ENCODE peak calls at places on chromosomes 6 and 20, in nine cellular contexts. S, G, T, Y, N, R, J, M and P are unnamed samples.
A peak's percentile ranks its signal among the peaks of the same experiment; 100 is the strongest.

GRCh38 chr20:63096681-63097335 is 90.0 kb upstream of the BHLHE23 start:
- DNase-seq in S (no peak), G (no peak), T (peak; percentile 7), Y (no peak), N (peak; percentile 16), R (no peak), J (no peak), M (no peak), P (no peak)

GRCh38 chr20:10093087-10093591 is 58.4 kb downstream of the ANKEF1 start:
- DNase-seq in S (peak; percentile 87), G (peak; percentile 3), T (no peak), Y (peak; percentile 47), N (peak; percentile 19), R (no peak), J (peak; percentile 45), M (no peak), P (no peak)

GRCh38 chr20:62402456-62402855 is 4.6 kb downstream of the CABLES2 start:
- DNase-seq in S (no peak), G (no peak), T (no peak), Y (no peak), N (no peak), R (no peak), J (no peak), M (no peak), P (no peak)

GRCh38 chr20:25336561-25337422 is 53.8 kb downstream of the ABHD12 start:
- DNase-seq in S (peak; percentile 81), G (no peak), T (no peak), Y (no peak), N (no peak), R (no peak), J (peak; percentile 53), M (no peak), P (no peak)

GRCh38 chr6:128723667-128724066 is 159.3 kb upstream of the LAMA2 start:
- DNase-seq in S (peak; percentile 85), G (no peak), T (no peak), Y (no peak), N (no peak), R (no peak), J (peak; percentile 15), M (no peak), P (no peak)

GRCh38 chr6:22437665-22438064 is 131.7 kb upstream of the HDGFL1 start:
- DNase-seq in S (peak; percentile 41), G (no peak), T (no peak), Y (no peak), N (no peak), R (no peak), J (no peak), M (no peak), P (no peak)

GRCh38 chr20:55174635-55175034 is 699.2 kb downstream of the DOK5 start:
- DNase-seq in S (peak; percentile 20), G (no peak), T (no peak), Y (no peak), N (no peak), R (no peak), J (no peak), M (no peak), P (no peak)

GRCh38 chr6:130895516-130895915 is 68.3 kb downstream of the SMLR1 start:
- DNase-seq in S (no peak), G (no peak), T (no peak), Y (no peak), N (no peak), R (no peak), J (no peak), M (no peak), P (no peak)

GRCh38 chr6:128482642-128483041 is 37.8 kb downstream of the PTPRK start:
- DNase-seq in S (no peak), G (no peak), T (no peak), Y (no peak), N (no peak), R (no peak), J (no peak), M (no peak), P (no peak)

GRCh38 chr6:30834643-30835042 is 49.7 kb upstream of the DDR1 start:
- DNase-seq in S (no peak), G (no peak), T (no peak), Y (no peak), N (no peak), R (no peak), J (no peak), M (no peak), P (no peak)

GRCh38 chr6:166419268-166419667 is 36.5 kb upstream of the MPC1 start:
- DNase-seq in S (peak; percentile 64), G (no peak), T (peak; percentile 51), Y (peak; percentile 74), N (no peak), R (no peak), J (peak; percentile 8), M (peak; percentile 29), P (peak; percentile 38)

GRCh38 chr20:45014671-45015415 is 48.5 kb downstream of the STK4 start:
- DNase-seq in S (no peak), G (peak; percentile 20), T (no peak), Y (no peak), N (no peak), R (no peak), J (peak; percentile 59), M (no peak), P (no peak)

GRCh38 chr20:57780398-57780797 is 70.6 kb upstream of the PMEPA1 start:
- DNase-seq in S (no peak), G (no peak), T (no peak), Y (no peak), N (no peak), R (no peak), J (no peak), M (no peak), P (no peak)

GRCh38 chr6:16758163-16758975 is 2.9 kb downstream of the ATXN1 start:
- DNase-seq in S (no peak), G (no peak), T (no peak), Y (no peak), N (no peak), R (no peak), J (no peak), M (no peak), P (peak; percentile 35)

GRCh38 chr6:149130093-149130872 is 187.2 kb upstream of the TAB2 start:
- DNase-seq in S (peak; percentile 22), G (no peak), T (no peak), Y (no peak), N (no peak), R (no peak), J (no peak), M (no peak), P (no peak)